ENCODE peak calls at places on chromosomes 4 and X, in six cellular contexts. O is CD8-positive, alpha-beta T cell; N is LNCaP clone FGC; L is right cardiac atrium; D is H1; H is cardiac muscle cell. G is an unnamed sample.
A peak's percentile ranks its signal among the peaks of the same experiment; 100 is the strongest.

GRCh38 chr4:151905197-151905596 is 144.4 kb upstream of the GATB start:
- DNase-seq in O (no peak), H (no peak), L (no peak), D (no peak), N (no peak), G (no peak)

GRCh38 chr4:92241094-92241493 is 62.7 kb upstream of the GRID2 start:
- DNase-seq in O (no peak), L (no peak), D (no peak), H (no peak), N (no peak), G (no peak)

GRCh38 chr4:94571301-94571700 is 119.6 kb downstream of the PDLIM5 start:
- DNase-seq in O (no peak), D (no peak), L (no peak), H (no peak), N (no peak), G (no peak)

GRCh38 chr4:184028571-184028996 is 123.5 kb downstream of the STOX2 start:
- DNase-seq in O (peak; percentile 1), D (no peak), N (no peak), H (no peak), L (no peak), G (no peak)

GRCh38 chrX:107205770-107206696 is at the start of the genes DNAAF6 and NUP62CL:
- DNase-seq in D (peak; percentile 73), L (peak; percentile 78), N (peak; percentile 62), H (peak; percentile 31), O (peak; percentile 28), G (no peak)

GRCh38 chr4:17957689-17958088 is 63.9 kb downstream of the LCORL start:
- DNase-seq in D (no peak), O (no peak), L (no peak), H (peak; percentile 8), N (no peak), G (no peak)

GRCh38 chr4:15906024-15906443 is 32.5 kb downstream of the FGFBP1 start:
- DNase-seq in O (no peak), N (no peak), D (peak; percentile 79), L (no peak), H (no peak), G (no peak)

GRCh38 chr4:36133658-36134057 is 110.7 kb downstream of the ARAP2 start:
- DNase-seq in N (no peak), H (no peak), L (no peak), O (no peak), D (no peak), G (no peak)

GRCh38 chrX:49291615-49292337 is 11.7 kb upstream of the GAGE10 start:
- DNase-seq in D (peak; percentile 85), N (no peak), O (peak; percentile 48), L (peak; percentile 79), H (peak; percentile 70), G (no peak)

GRCh38 chr4:87633239-87633638 is 16.8 kb upstream of the DMP1 start:
- DNase-seq in D (no peak), L (no peak), H (peak; percentile 80), O (no peak), N (peak; percentile 50), G (no peak)

GRCh38 chr4:82905205-82905604 is 4.7 kb downstream of the THAP9 start:
- DNase-seq in O (no peak), D (no peak), H (peak; percentile 22), L (no peak), N (no peak), G (no peak)

GRCh38 chrX:131778269-131779218 is 234.7 kb downstream of the OR13H1 start:
- DNase-seq in D (no peak), N (no peak), L (no peak), O (no peak), H (no peak), G (no peak)

GRCh38 chr4:120070191-120070590 is 3.5 kb upstream of the MAD2L1 start:
- DNase-seq in O (no peak), L (no peak), D (no peak), N (no peak), H (no peak), G (peak; percentile 9)

GRCh38 chr4:168848112-168848511 is 161.9 kb downstream of the CBR4 start:
- DNase-seq in L (no peak), N (no peak), D (no peak), H (peak; percentile 53), O (no peak), G (no peak)

GRCh38 chrX:16188687-16189086 is 21.4 kb downstream of the MAGEB17 start:
- DNase-seq in D (no peak), H (no peak), L (no peak), N (no peak), O (no peak), G (no peak)

DNA sequence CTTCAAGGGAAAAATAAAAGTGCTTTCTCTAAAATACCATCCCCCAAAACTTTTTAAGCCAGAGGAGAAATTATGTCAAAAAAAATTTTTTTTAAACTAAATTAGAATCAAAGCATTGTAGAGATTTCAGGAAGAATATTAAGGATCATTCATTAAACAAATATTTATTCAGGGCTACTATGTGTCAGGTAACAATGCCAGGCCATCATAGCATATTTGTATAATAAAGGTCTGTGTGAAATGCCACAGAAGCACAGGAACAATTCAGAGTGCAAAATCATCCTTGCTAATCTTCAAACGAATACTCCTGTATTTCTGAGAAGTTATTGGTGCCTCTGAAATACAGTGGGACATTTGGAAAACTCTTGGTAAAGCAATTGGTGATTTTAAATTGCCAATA is 2.0 kb downstream of the CCDC160 start:
- DNase-seq in H (no peak), D (no peak), N (no peak), L (no peak), O (no peak), G (no peak)
- H3K4me3 ChIP-seq in H (no peak overlapping the region), D (no peak overlapping the region), N (no peak overlapping the region), L (no peak overlapping the region), O (no peak overlapping the region), G (no peak overlapping the region)

GRCh38 chr4:78136109-78137081 is 79.3 kb downstream of the FRAS1 start:
- DNase-seq in N (no peak), D (no peak), H (no peak), O (no peak), L (no peak), G (no peak)

GRCh38 chr4:78143634-78144033 is 86.5 kb downstream of the FRAS1 start:
- DNase-seq in L (no peak), O (no peak), N (no peak), D (no peak), H (no peak), G (no peak)

GRCh38 chr4:78137538-78137937 is 80.4 kb downstream of the FRAS1 start:
- DNase-seq in L (no peak), D (no peak), N (no peak), O (no peak), H (no peak), G (no peak)

GRCh38 chr4:78138252-78138651 is 81.1 kb downstream of the FRAS1 start:
- DNase-seq in L (no peak), O (no peak), D (no peak), H (peak; percentile 28), N (no peak), G (no peak)
- H3K4me3 ChIP-seq in L (no peak overlapping the region), O (no peak overlapping the region), D (no peak overlapping the region), H (no peak overlapping the region), N (no peak overlapping the region), G (no peak overlapping the region)

DNA sequence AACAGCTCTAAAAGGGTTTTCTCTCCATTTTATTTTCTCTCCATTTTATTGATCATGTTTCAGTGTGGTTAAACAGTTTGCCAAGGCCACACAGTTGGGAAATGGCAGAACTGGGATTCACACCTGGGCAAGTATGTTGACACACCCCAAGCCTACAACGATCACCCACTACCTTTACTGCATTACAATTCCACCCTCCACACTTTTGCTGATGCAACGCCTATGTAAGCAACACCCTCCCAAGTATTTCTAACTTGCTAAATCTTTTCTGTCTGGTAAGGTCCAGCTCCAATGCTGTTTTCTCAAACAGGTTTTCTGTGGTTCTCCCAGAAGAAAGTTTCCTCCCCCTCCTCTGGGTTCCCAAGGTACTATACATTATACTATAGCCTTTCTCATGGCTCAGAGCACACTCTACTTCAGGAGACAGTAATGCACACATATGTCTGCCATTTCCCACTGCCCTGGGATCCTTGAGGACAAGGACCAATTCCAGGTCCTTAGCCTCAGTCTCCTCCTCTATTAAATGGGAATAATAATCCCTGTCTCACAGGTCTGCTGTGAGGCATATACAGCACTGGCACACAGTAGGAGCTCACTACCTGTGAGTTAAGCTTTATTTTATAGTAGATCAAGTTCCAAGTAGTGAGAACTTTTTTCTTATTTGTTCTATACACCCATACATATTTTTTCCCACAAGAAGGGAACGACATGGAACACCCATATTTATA is 27.9 kb downstream of the IQSEC2 start:
- DNase-seq in L (no peak), N (no peak), D (no peak), H (no peak), O (no peak), G (no peak)
- H3K4me3 ChIP-seq in L (no peak overlapping the region), N (no peak overlapping the region), D (no peak overlapping the region), H (no peak overlapping the region), O (no peak overlapping the region), G (no peak overlapping the region)

GRCh38 chrX:101799387-101799786 is 132.4 kb downstream of the ZMAT1 start:
- DNase-seq in D (peak; percentile 70), L (peak; percentile 90), H (peak; percentile 90), N (peak; percentile 66), O (peak; percentile 49), G (peak; percentile 14)
- H3K4me3 ChIP-seq in D (no peak overlapping the region), L (peak overlapping the region; percentile 36), H (no peak overlapping the region), N (peak overlapping the region; percentile 13), O (no peak overlapping the region), G (no peak overlapping the region)